ENCODE peak calls at places on chromosomes 6 and 20, in seven cellular contexts. L is GM23248, K is body of pancreas, A is adrenal gland, Y is heart right ventricle, R is right lobe of liver, P is bronchial epithelial cell. N is an unnamed sample.

GRCh38 chr20:40323411-40323810 is 365.6 kb downstream of the MAFB start:
- DNase-seq in K (no peak), A (no peak), P (peak; percentile 62), R (peak; percentile 29), L (peak; percentile 17), Y (no peak), N (no peak)

GRCh38 chr6:96897396-96898240 is at the start of gene NDUFAF4:
- DNase-seq in P (peak; percentile 82), L (peak; percentile 98), K (peak; percentile 97), R (peak; percentile 96), A (peak; percentile 97), Y (peak; percentile 96), N (peak; percentile 90)

GRCh38 chr20:63500902-63501817 is 2.3 kb upstream of the EEF1A2 start:
- DNase-seq in L (no peak), Y (no peak), K (no peak), P (peak; percentile 3), A (no peak), R (no peak), N (no peak)

GRCh38 chr6:56087421-56087820 is 160.0 kb downstream of the COL21A1 start:
- DNase-seq in L (no peak), A (no peak), Y (peak; percentile 14), P (no peak), R (no peak), K (no peak), N (no peak)

GRCh38 chr20:4082406-4083102 is 67.2 kb upstream of the RNF24 start:
- DNase-seq in Y (peak; percentile 55), A (peak; percentile 71), P (no peak), K (peak; percentile 47), R (peak; percentile 41), L (peak; percentile 60), N (peak; percentile 81)

GRCh38 chr20:63625771-63626423 is 1.0 kb downstream of the GMEB2 start:
- DNase-seq in L (peak; percentile 59), R (peak; percentile 40), A (peak; percentile 47), K (peak; percentile 38), P (peak; percentile 9), Y (no peak), N (peak; percentile 23)

GRCh38 chr6:141463237-141463977 is 669.3 kb upstream of the GJE1 start:
- DNase-seq in Y (peak; percentile 36), R (no peak), K (no peak), P (peak; percentile 18), A (no peak), L (peak; percentile 81), N (peak; percentile 53)

GRCh38 chr20:11008444-11008843 is 334.6 kb upstream of the JAG1 start:
- DNase-seq in P (no peak), K (no peak), A (no peak), Y (no peak), R (no peak), L (no peak), N (no peak)

GRCh38 chr20:36881331-36881730 is 5.4 kb downstream of the TLDC2 start:
- DNase-seq in L (no peak), Y (no peak), R (no peak), P (no peak), K (no peak), A (no peak), N (no peak)

GRCh38 chr20:63173552-63174191 is 42.3 kb downstream of the YTHDF1 start:
- DNase-seq in L (no peak), R (no peak), A (no peak), K (no peak), Y (no peak), P (no peak), N (no peak)

GRCh38 chr20:57106030-57106682 is 160.3 kb downstream of the BMP7 start:
- DNase-seq in K (no peak), Y (no peak), P (no peak), A (no peak), L (no peak), R (no peak), N (no peak)

GRCh38 chr6:98581725-98582124 is 252.6 kb upstream of the POU3F2 start:
- DNase-seq in P (peak; percentile 18), R (no peak), K (no peak), Y (no peak), A (no peak), L (peak; percentile 50), N (peak; percentile 36)

GRCh38 chr20:17614176-17614811 is 44.4 kb downstream of the DSTN start:
- DNase-seq in Y (peak; percentile 83), A (no peak), L (peak; percentile 61), K (peak; percentile 88), P (no peak), R (peak; percentile 60), N (peak; percentile 70)

GRCh38 chr6:7532232-7532631 is 9.2 kb upstream of the DSP start:
- DNase-seq in P (peak; percentile 89), A (no peak), Y (no peak), L (no peak), R (no peak), K (peak; percentile 63), N (no peak)

GRCh38 chr6:131937703-131938631 is 13.2 kb downstream of the CCN2 start:
- DNase-seq in P (no peak), L (peak; percentile 77), R (peak; percentile 31), K (peak; percentile 23), A (peak; percentile 15), Y (no peak), N (peak; percentile 93)

GRCh38 chr6:109834595-109835437 is 143.3 kb upstream of the GPR6 start:
- DNase-seq in P (no peak), R (no peak), L (no peak), K (no peak), A (no peak), Y (no peak), N (no peak)

GRCh38 chr6:43058511-43058910 is 723 bp downstream of the MRPL2 start:
- DNase-seq in Y (no peak), P (no peak), R (no peak), L (peak; percentile 42), A (no peak), K (no peak), N (no peak)

GRCh38 chr20:52242237-52243230 is 51.0 kb upstream of the ZFP64 start:
- DNase-seq in Y (no peak), L (peak; percentile 66), A (no peak), R (no peak), K (no peak), P (peak; percentile 13), N (peak; percentile 28)

GRCh38 chr20:33673411-33674293 is 576 bp downstream of the NECAB3 start:
- DNase-seq in R (peak; percentile 25), P (no peak), Y (no peak), L (peak; percentile 29), A (no peak), K (no peak), N (no peak)

GRCh38 chr20:33671573-33672288 is 2.5 kb downstream of the NECAB3 start:
- DNase-seq in Y (no peak), P (no peak), K (no peak), L (no peak), A (no peak), R (no peak), N (no peak)

GRCh38 chr20:33672426-33673114 is 1.7 kb downstream of the NECAB3 start:
- DNase-seq in R (no peak), K (no peak), A (no peak), L (peak; percentile 44), P (no peak), Y (no peak), N (no peak)

GRCh38 chr20:33674294-33675126 is at the start of gene NECAB3:
- DNase-seq in P (peak; percentile 34), A (peak; percentile 83), K (peak; percentile 87), Y (peak; percentile 83), R (peak; percentile 87), L (peak; percentile 91), N (peak; percentile 62)

GRCh38 chr20:33673115-33673410 is 1.2 kb downstream of the NECAB3 start:
- DNase-seq in L (no peak), R (no peak), K (no peak), P (no peak), Y (no peak), A (no peak), N (no peak)
- H3K4me3 ChIP-seq in L (peak overlapping the region; percentile 81), R (peak overlapping the region; percentile 79), K (no peak overlapping the region), P (no peak overlapping the region), Y (peak overlapping the region; percentile 69), A (peak overlapping the region; percentile 55), N (peak overlapping the region; percentile 76)

GRCh38 chr6:27239258-27239657 is 8.2 kb upstream of the PRSS16 start:
- DNase-seq in A (no peak), L (no peak), K (no peak), Y (no peak), R (no peak), P (no peak), N (no peak)

GRCh38 chr6:27234576-27234975 is 12.9 kb upstream of the PRSS16 start:
- DNase-seq in P (no peak), R (no peak), A (no peak), Y (no peak), L (no peak), K (no peak), N (no peak)

GRCh38 chr6:27237089-27237723 is 10.3 kb upstream of the PRSS16 start:
- DNase-seq in A (no peak), L (peak; percentile 62), R (no peak), P (peak; percentile 74), Y (no peak), K (no peak), N (peak; percentile 50)

GRCh38 chr6:27241443-27241842 is 6.1 kb upstream of the PRSS16 start:
- DNase-seq in P (no peak), K (no peak), L (no peak), A (no peak), Y (no peak), R (no peak), N (no peak)

DNA sequence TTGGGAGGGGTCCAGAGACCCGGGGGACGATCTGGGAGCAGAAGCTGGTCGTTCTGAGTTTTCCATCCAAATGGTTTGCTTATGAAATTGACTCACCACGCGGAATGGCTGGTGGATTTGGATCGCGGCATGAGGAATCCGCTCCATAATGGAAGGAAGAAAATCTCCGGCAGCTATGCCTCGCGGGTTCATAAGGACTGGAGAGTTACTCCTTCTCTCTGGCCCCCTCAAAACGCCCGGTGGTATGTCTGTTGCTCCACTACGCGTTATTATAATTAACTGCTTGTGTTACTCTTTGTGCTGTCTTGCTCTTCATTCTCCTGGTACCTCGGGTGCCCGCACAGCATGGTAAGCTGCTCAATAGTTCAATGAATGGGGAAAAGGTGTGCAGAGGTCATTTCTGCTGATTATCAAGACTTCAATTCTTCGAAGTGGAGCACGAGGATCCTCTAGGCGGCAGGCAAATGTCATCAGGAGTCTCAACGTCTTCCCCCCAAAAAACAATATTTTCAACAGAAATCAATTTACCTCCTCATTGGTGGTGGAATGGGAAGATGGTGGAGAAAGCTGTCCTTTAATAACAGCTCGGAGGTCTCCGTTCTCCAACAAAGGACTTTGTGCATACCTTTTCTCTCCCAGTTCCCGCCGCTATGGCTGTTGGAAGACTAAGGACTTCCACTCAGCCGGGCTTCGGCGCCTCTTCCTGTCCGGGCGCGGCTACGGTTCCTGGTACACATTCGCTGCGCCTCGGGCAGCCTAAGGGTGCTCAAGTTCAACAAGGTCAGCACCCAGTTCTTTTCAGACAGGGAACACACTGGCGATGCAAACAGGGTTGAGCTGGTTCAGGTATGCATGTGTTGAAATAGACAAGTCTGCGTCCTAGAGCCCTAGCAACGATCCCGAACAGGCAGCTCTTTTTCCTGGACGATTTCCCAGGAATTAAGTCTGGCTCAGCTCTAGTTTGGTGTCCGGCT is 9.2 kb upstream of the PRSS16 start:
- DNase-seq in R (no peak), K (no peak), A (no peak), P (peak; percentile 33), Y (no peak), L (peak; percentile 57), N (no peak)
- H3K4me3 ChIP-seq in R (no peak overlapping the region), K (no peak overlapping the region), A (no peak overlapping the region), P (peak overlapping the region; percentile 18), Y (no peak overlapping the region), L (peak overlapping the region; percentile 68), N (peak overlapping the region; percentile 47)

GRCh38 chr20:24148372-24148771 is 159.8 kb upstream of the GGTLC1 start:
- DNase-seq in A (no peak), Y (no peak), K (no peak), P (no peak), L (no peak), R (no peak), N (no peak)
- H3K4me3 ChIP-seq in A (no peak overlapping the region), Y (no peak overlapping the region), K (no peak overlapping the region), P (no peak overlapping the region), L (no peak overlapping the region), R (no peak overlapping the region), N (no peak overlapping the region)

GRCh38 chr20:49482173-49482572 is 295 bp downstream of the KCNB1 start:
- DNase-seq in Y (no peak), A (no peak), L (no peak), K (no peak), P (no peak), R (no peak), N (no peak)
- H3K4me3 ChIP-seq in Y (peak overlapping the region; percentile 10), A (no peak overlapping the region), L (no peak overlapping the region), K (no peak overlapping the region), P (no peak overlapping the region), R (no peak overlapping the region), N (no peak overlapping the region)

N was measured in AG10803.